ENCODE peak calls at places on chromosomes 7 and 10, in eight cellular contexts. P, N, L, F, R, K, Q and X are unnamed samples.

GRCh38 chr7:150314639-150315239 is 8.4 kb upstream of the LRRC61 start:
- DNase-seq in K (no peak), P (no peak), R (no peak), N (no peak), Q (no peak), L (no peak), F (no peak), X (no peak)

GRCh38 chr7:45101748-45102147 is 9.7 kb downstream of the TBRG4 start:
- DNase-seq in L (no peak), N (no peak), Q (no peak), K (no peak), P (no peak), F (no peak), R (no peak), X (no peak)

GRCh38 chr7:157150825-157151412 is 12.2 kb downstream of the UBE3C start:
- DNase-seq in F (no peak), L (peak), R (no peak), N (no peak), Q (peak), K (peak), P (no peak), X (no peak)

GRCh38 chr10:132519382-132520146 is 18.0 kb upstream of the INPP5A start:
- DNase-seq in P (peak), N (no peak), Q (no peak), R (no peak), F (no peak), K (no peak), L (no peak), X (peak)

GRCh38 chr10:14365231-14365744 is 34.6 kb upstream of the FRMD4A start:
- DNase-seq in P (no peak), R (no peak), L (no peak), Q (no peak), K (no peak), N (no peak), F (no peak), X (no peak)

GRCh38 chr10:92913973-92914372 is 65.7 kb downstream of the EXOC6 start:
- DNase-seq in Q (no peak), L (no peak), N (no peak), K (no peak), P (no peak), R (no peak), F (no peak), X (no peak)

GRCh38 chr7:130758429-130759056 is 24.5 kb upstream of the KLF14 start:
- DNase-seq in Q (peak), L (peak), R (peak), F (peak), N (no peak), P (no peak), K (no peak), X (peak)

GRCh38 chr7:87506243-87507180 is 31.0 kb upstream of the ABCB4 start:
- DNase-seq in N (no peak), Q (peak), K (no peak), F (peak), L (peak), R (peak), P (no peak), X (no peak)

GRCh38 chr10:131697461-131698128 is 203.2 kb upstream of the PPP2R2D start:
- DNase-seq in K (no peak), Q (no peak), L (no peak), R (no peak), F (no peak), P (no peak), N (peak), X (no peak)

GRCh38 chr10:122127943-122128342 is 139.0 kb downstream of the TACC2 start:
- DNase-seq in L (no peak), R (peak), N (no peak), F (no peak), Q (no peak), P (no peak), K (no peak), X (no peak)

GRCh38 chr10:118955531-118956252 is 73.8 kb upstream of the NANOS1 start:
- DNase-seq in L (peak), F (no peak), P (no peak), R (no peak), K (no peak), N (no peak), Q (peak), X (peak)

GRCh38 chr7:71752171-71752935 is 620.4 kb downstream of the GALNT17 start:
- DNase-seq in R (peak), P (no peak), K (peak), F (no peak), N (peak), L (peak), Q (peak), X (peak)

GRCh38 chr7:74612015-74612829 is 45.3 kb upstream of the GTF2I start:
- DNase-seq in R (no peak), P (no peak), L (peak), Q (peak), F (no peak), N (no peak), K (peak), X (no peak)

GRCh38 chr10:30455816-30456215 is 21.8 kb downstream of the MAP3K8 start:
- DNase-seq in P (no peak), F (no peak), K (no peak), Q (no peak), L (no peak), R (no peak), N (peak), X (no peak)

GRCh38 chr10:131846224-131847101 is 54.3 kb upstream of the PPP2R2D start:
- DNase-seq in F (no peak), K (no peak), P (no peak), L (no peak), Q (no peak), R (no peak), N (no peak), X (no peak)

GRCh38 chr7:144738708-144739314 is 97.0 kb downstream of the TPK1 start:
- DNase-seq in P (no peak), F (no peak), Q (peak), K (no peak), N (peak), L (peak), R (peak), X (peak)

GRCh38 chr10:132451506-132452215 is 54.7 kb downstream of the PWWP2B start:
- DNase-seq in N (peak), Q (no peak), F (no peak), R (no peak), K (peak), P (no peak), L (peak), X (no peak)

GRCh38 chr7:50304158-50304910 is at the start of gene IKZF1:
- DNase-seq in L (peak), K (peak), P (peak), N (peak), R (no peak), F (no peak), Q (no peak), X (peak)

GRCh38 chr10:17375936-17376584 is 78.3 kb downstream of the ST8SIA6 start:
- DNase-seq in N (no peak), R (no peak), Q (peak), K (peak), L (peak), F (no peak), P (no peak), X (no peak)

GRCh38 chr7:150412016-150412415 is 32.9 kb downstream of the ZNF775 start:
- DNase-seq in L (no peak), F (no peak), N (no peak), P (no peak), K (no peak), R (no peak), Q (no peak), X (no peak)

GRCh38 chr10:34392641-34393170 is 422.4 kb downstream of the PARD3 start:
- DNase-seq in F (no peak), L (no peak), K (no peak), R (peak), N (no peak), Q (no peak), P (no peak), X (no peak)

GRCh38 chr10:132665946-132666732 is 119.8 kb downstream of the NKX6-2 start:
- DNase-seq in R (peak), L (peak), P (no peak), F (peak), K (no peak), Q (peak), N (no peak), X (no peak)

GRCh38 chr10:11898372-11899066 is 75.4 kb downstream of the PROSER2 start:
- DNase-seq in R (peak), L (no peak), K (no peak), Q (peak), N (peak), F (no peak), P (no peak), X (no peak)

GRCh38 chr10:33005322-33006282 is 47.6 kb upstream of the ITGB1 start:
- DNase-seq in R (peak), N (peak), P (no peak), L (peak), F (peak), K (peak), Q (peak), X (peak)

DNA sequence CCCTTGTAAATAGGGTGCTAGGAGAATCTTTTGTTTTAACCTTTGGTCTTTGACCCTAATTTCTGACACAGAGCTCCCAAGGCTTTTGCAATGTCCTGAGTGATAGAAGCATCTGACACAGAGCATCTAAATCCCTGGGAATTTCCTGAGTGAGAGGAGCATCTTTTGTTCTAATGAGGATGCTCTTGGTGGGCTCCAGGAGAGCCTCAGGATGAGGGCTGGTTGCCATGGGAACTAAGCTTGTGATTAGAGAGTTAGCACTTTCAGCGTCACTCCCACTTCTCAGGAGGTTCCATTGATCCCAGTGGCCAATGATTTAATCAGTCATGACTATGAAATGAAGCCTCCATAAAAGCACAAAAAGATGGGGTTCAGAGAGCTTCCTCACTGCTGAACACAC is 264.8 kb downstream of the KIF20B start:
- DNase-seq in Q (no peak), K (no peak), P (no peak), L (no peak), R (no peak), N (no peak), F (no peak), X (no peak)
- TF ChIP-seq CTCF in Q (no peak), K (no peak), P (no peak), L (no peak), R (no peak), N (no peak), F (no peak), X (no peak)

DNA sequence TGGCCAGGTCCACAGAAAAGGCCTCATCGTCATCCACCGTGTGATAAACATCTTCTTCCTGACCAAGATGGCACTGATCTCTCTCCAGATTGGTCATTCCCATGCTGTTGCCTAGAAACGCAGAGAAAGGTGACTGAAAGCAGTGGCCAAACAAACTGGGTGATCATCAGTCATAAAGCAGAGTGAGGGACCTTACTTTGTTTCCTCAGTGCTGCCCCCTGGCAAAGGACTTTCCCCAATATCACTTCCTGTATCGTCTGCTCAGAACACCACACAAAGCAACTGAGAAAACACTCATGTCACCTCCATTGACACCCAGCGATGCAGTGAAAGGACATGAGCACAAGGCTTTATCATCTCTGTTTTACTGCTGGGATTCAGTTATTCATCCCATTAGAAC is 40.0 kb upstream of the TM9SF3 start:
- DNase-seq in P (no peak), F (no peak), N (no peak), R (no peak), K (no peak), L (peak), Q (no peak), X (no peak)
- TF ChIP-seq CTCF in P (no peak), F (no peak), N (no peak), R (peak), K (no peak), L (peak), Q (peak), X (no peak)

DNA sequence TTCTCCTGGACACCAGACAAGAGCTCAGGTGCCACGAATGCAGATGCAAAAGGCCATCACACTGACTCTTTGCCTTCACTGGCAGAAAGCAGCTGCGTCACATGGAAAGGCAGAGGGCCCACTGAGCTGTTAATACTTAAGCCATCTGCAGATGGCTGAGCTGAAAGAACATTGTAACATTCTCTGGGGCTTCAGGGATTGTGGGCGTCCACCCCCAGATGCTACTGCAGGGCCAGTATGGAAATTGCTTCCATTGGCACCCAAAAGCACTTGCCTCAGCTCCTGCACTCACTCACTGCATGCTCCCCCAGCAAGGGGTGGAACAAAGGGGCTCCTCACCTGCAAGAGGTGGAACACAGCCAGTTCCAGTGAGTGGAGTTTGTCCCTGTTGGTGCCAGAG is 1264.6 kb downstream of the REEP3 start:
- DNase-seq in R (no peak), N (no peak), F (no peak), Q (no peak), L (no peak), K (no peak), P (no peak), X (no peak)
- TF ChIP-seq CTCF in R (no peak), N (no peak), F (no peak), Q (no peak), L (no peak), K (no peak), P (no peak), X (no peak)

DNA sequence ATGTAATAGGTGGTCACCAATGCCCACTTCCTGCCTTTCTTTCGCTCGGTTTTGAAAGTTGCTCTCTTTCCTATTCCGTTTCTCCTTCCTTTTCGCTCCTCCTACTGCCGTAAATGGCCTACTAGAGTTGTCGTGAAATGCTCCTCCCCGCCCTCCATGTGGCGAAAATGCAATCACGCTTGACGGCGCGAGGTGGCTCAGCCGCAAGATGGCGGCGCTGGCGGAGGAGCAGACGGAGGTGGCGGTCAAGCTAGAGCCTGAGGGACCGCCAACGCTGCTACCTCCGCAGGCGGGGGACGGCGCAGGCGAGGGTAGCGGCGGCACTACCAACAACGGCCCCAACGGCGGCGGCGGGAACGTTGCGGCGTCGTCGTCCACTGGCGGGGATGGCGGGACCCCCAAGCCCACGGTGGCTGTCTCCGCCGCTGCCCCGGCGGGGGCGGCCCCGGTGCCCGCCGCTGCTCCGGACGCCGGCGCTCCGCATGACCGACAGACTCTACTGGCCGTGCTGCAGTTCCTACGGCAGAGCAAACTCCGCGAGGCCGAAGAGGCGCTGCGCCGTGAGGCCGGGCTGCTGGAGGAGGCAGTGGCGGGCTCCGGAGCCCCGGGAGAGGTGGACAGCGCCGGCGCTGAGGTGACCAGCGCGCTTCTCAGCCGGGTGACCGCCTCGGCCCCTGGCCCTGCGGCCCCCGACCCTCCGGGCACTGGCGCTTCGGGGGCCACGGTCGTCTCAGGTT is at the start of gene TAF5:
- DNase-seq in K (peak), P (peak), L (peak), Q (peak), N (peak), F (peak), R (peak), X (peak)
- TF ChIP-seq CTCF in K (no peak), P (no peak), L (no peak), Q (no peak), N (no peak), F (no peak), R (no peak), X (no peak)

GRCh38 chr7:36686499-36686898 is 37.8 kb downstream of the AOAH start:
- DNase-seq in N (no peak), F (no peak), K (no peak), P (no peak), L (peak), Q (peak), R (peak), X (no peak)
- TF ChIP-seq CTCF in N (no peak), F (no peak), K (no peak), P (no peak), L (no peak), Q (no peak), R (no peak), X (no peak)

GRCh38 chr7:123916240-123916724 is 8.8 kb upstream of the SPAM1 start:
- DNase-seq in N (peak), F (no peak), K (no peak), Q (peak), P (no peak), R (peak), L (peak), X (peak)
- TF ChIP-seq CTCF in N (no peak), F (no peak), K (peak), Q (peak), P (no peak), R (peak), L (peak), X (no peak)

DNA sequence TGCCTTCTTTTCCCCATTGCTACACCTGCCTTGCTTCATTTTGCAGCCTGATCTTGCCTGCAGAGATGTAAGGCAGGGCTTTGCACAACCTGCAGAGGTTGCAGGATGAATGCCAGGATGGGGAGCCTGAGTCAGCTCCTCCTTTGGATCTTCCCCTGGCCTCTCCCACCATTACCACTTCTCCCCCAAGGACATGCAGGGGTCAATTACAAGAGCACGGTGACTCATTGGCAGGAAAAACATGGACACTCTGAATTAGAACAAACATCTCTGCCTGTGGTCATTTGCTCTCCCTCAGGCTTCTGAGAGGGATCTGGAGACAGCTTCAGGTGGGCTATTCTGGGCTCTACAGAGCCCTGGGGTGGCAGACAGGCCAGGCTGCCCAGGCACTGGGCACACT is 89.2 kb downstream of the HERPUD2 start:
- DNase-seq in L (no peak), P (no peak), Q (peak), N (no peak), K (no peak), F (peak), R (peak), X (no peak)
- TF ChIP-seq CTCF in L (no peak), P (no peak), Q (no peak), N (no peak), K (no peak), F (no peak), R (no peak), X (no peak)